ENCODE peak calls at places on chromosome 17, in nine cellular contexts. X is K562, C is A549, Z is GM23338, H is hepatocyte, U is fibroblast of lung, K is PC-3, A is endothelial cell of umbilical vein, G is DND-41. L is an unnamed sample.

GRCh38 chr17:82859431-82860403 is 19.9 kb upstream of the ZNF750 start:
- DNase-seq in X (peak), C (peak), Z (no peak), H (peak), U (peak), K (peak), A (peak), G (peak), L (peak)

GRCh38 chr17:48954300-48954755 is 9.7 kb upstream of the SNF8 start:
- DNase-seq in X (peak), C (peak), Z (peak), H (peak), U (peak), K (peak), A (peak), G (no peak), L (peak)

GRCh38 chr17:49193513-49194296 is 16.7 kb downstream of the GNGT2 start:
- DNase-seq in X (peak), C (peak), Z (peak), H (peak), U (peak), K (peak), A (peak), G (no peak), L (peak)

GRCh38 chr17:55436224-55437164 is 14.9 kb upstream of the MMD start:
- DNase-seq in X (no peak), C (no peak), Z (no peak), H (no peak), U (no peak), K (peak), A (no peak), G (no peak), L (no peak)

GRCh38 chr17:52828621-52829020 is 670.1 kb upstream of the CA10 start:
- DNase-seq in X (no peak), C (peak), Z (peak), H (no peak), U (no peak), K (no peak), A (no peak), G (no peak), L (no peak)

GRCh38 chr17:16286947-16287562 is 66.2 kb downstream of the CENPV start:
- DNase-seq in X (peak), C (peak), Z (peak), H (no peak), U (no peak), K (no peak), A (no peak), G (no peak), L (peak)

GRCh38 chr17:74512624-74513084 is 18.6 kb downstream of the CD300LB start:
- DNase-seq in X (no peak), C (peak), Z (no peak), H (no peak), U (peak), K (peak), A (no peak), G (no peak), L (no peak)

GRCh38 chr17:56262854-56263253 is 109.6 kb downstream of the ANKFN1 start:
- DNase-seq in X (no peak), C (no peak), Z (no peak), H (no peak), U (peak), K (peak), A (no peak), G (no peak), L (no peak)

GRCh38 chr17:34852614-34853013 is 108.6 kb downstream of the CCT6B start:
- DNase-seq in X (peak), C (peak), Z (peak), H (no peak), U (no peak), K (no peak), A (no peak), G (no peak), L (peak)

GRCh38 chr17:39921323-39921722 is 2.9 kb upstream of the GSDMB start:
- DNase-seq in X (no peak), C (no peak), Z (no peak), H (no peak), U (no peak), K (no peak), A (no peak), G (no peak), L (no peak)

GRCh38 chr17:29177541-29177870 is 2.7 kb downstream of the MYO18A start:
- DNase-seq in X (no peak), C (no peak), Z (no peak), H (peak), U (no peak), K (no peak), A (no peak), G (no peak), L (no peak)

GRCh38 chr17:48429638-48430586 is at the start of gene SKAP1:
- DNase-seq in X (no peak), C (no peak), Z (peak), H (peak), U (no peak), K (no peak), A (no peak), G (no peak), L (no peak)

GRCh38 chr17:63487014-63487339 is 10.1 kb downstream of the ACE start:
- DNase-seq in X (no peak), C (no peak), Z (no peak), H (no peak), U (no peak), K (no peak), A (no peak), G (no peak), L (no peak)

GRCh38 chr17:63819131-63819530 is 8.1 kb upstream of the PSMC5 start:
- DNase-seq in X (no peak), C (no peak), Z (no peak), H (no peak), U (no peak), K (no peak), A (no peak), G (no peak), L (no peak)

GRCh38 chr17:7045492-7046126 is 1.7 kb upstream of the SLC16A11 start:
- DNase-seq in X (no peak), C (peak), Z (peak), H (peak), U (peak), K (peak), A (peak), G (peak), L (peak)

GRCh38 chr17:65314212-65314611 is 177.0 kb downstream of the RGS9 start:
- DNase-seq in X (no peak), C (no peak), Z (no peak), H (no peak), U (no peak), K (no peak), A (no peak), G (peak), L (no peak)

GRCh38 chr17:82551779-82552457 is 32.4 kb downstream of the FOXK2 start:
- DNase-seq in X (peak), C (peak), Z (peak), H (peak), U (peak), K (peak), A (peak), G (peak), L (peak)

GRCh38 chr17:6450926-6451717 is 6.9 kb downstream of the PIMREG start:
- DNase-seq in X (no peak), C (no peak), Z (peak), H (no peak), U (no peak), K (no peak), A (no peak), G (no peak), L (no peak)

GRCh38 chr17:7856081-7856791 is 1.1 kb downstream of the NAA38 start:
- DNase-seq in X (peak), C (no peak), Z (no peak), H (peak), U (peak), K (peak), A (peak), G (peak), L (peak)

GRCh38 chr17:76402711-76403110 is 18.3 kb downstream of the SPHK1 start:
- DNase-seq in X (no peak), C (no peak), Z (no peak), H (no peak), U (no peak), K (no peak), A (no peak), G (no peak), L (no peak)

GRCh38 chr17:78411241-78411855 is 32.9 kb downstream of the PGS1 start:
- DNase-seq in X (peak), C (no peak), Z (no peak), H (peak), U (no peak), K (no peak), A (peak), G (no peak), L (no peak)
- H3K27ac ChIP-seq in X (peak), C (peak), Z (peak), H (peak), U (peak), K (no peak), A (no peak), G (no peak), L (no peak)

GRCh38 chr17:61980535-61980934 is 52.8 kb upstream of the INTS2 start:
- DNase-seq in X (no peak), C (no peak), Z (no peak), H (no peak), U (no peak), K (no peak), A (no peak), G (no peak), L (no peak)
- H3K4me2 ChIP-seq in X (no peak), C (no peak), Z (no peak), H (no peak), U (no peak), K (no peak), A (no peak), G (no peak), L (no peak)

GRCh38 chr17:78434455-78435329 is 56.2 kb downstream of the PGS1 start:
- DNase-seq in X (no peak), C (no peak), Z (no peak), H (no peak), U (no peak), K (no peak), A (no peak), G (no peak), L (no peak)
- H3K27ac ChIP-seq in X (no peak), C (peak), Z (no peak), H (no peak), U (no peak), K (no peak), A (no peak), G (no peak), L (no peak)

GRCh38 chr17:2223617-2223927 is 80.0 kb downstream of the SMG6 start:
- DNase-seq in X (no peak), C (no peak), Z (no peak), H (no peak), U (no peak), K (no peak), A (no peak), G (no peak), L (no peak)
- H3K4me2 ChIP-seq in X (no peak), C (no peak), Z (no peak), H (peak), U (peak), K (no peak), A (no peak), G (no peak), L (no peak)

L was measured in OCI-LY7.